ENCODE peak calls at places on chromosome X, in eight cellular contexts. O is cerebellar nuclear complex, X is frontal cortex, A is tibial artery, R is epithelial cell of prostate, U is AG04450, C is NCI-H510A treated with DMSO at 0.1 percent for 48 hours, J is neural progenitor cell. S is an unnamed sample.

GRCh38 chrX:49072712-49073095 is 1.1 kb downstream of the PRAF2 start:
- DNase-seq in J (no peak), R (no peak), U (no peak), C (no peak), A (no peak), O (no peak), X (no peak), S (no peak)

GRCh38 chrX:70433848-70434351 is 10.7 kb upstream of the DLG3 start:
- DNase-seq in C (peak), U (no peak), X (peak), J (peak), R (no peak), O (peak), A (peak), S (peak)

GRCh38 chrX:16797358-16797757 is 11.1 kb downstream of the TXLNG start:
- DNase-seq in C (no peak), R (no peak), U (no peak), O (no peak), J (no peak), A (peak), X (no peak), S (no peak)

GRCh38 chrX:17544831-17545230 is 169.8 kb downstream of the NHS start:
- DNase-seq in O (no peak), U (no peak), C (no peak), R (no peak), J (no peak), X (no peak), A (no peak), S (no peak)

GRCh38 chrX:103889216-103889615 is 57.2 kb upstream of the RAB9B start:
- DNase-seq in O (no peak), C (no peak), X (no peak), R (peak), J (no peak), A (no peak), U (no peak), S (no peak)

GRCh38 chrX:119982145-119982544 is 38.6 kb upstream of the NKAP start:
- DNase-seq in U (no peak), O (no peak), C (no peak), A (no peak), J (no peak), R (no peak), X (no peak), S (no peak)

GRCh38 chrX:45479835-45480422 is 279.3 kb upstream of the DIPK2B start:
- DNase-seq in R (peak), U (peak), X (no peak), A (no peak), O (no peak), J (no peak), C (no peak), S (no peak)

GRCh38 chrX:151688695-151689094 is 6.6 kb upstream of the PRRG3 start:
- DNase-seq in O (no peak), X (no peak), U (no peak), C (no peak), R (no peak), A (no peak), J (no peak), S (no peak)

GRCh38 chrX:11952176-11952720 is 186.0 kb upstream of the FRMPD4 start:
- DNase-seq in C (no peak), J (no peak), A (no peak), R (no peak), O (no peak), U (no peak), X (no peak), S (peak)

GRCh38 chrX:39260965-39261364 is 459.7 kb downstream of the MID1IP1 start:
- DNase-seq in X (no peak), C (no peak), J (no peak), A (no peak), O (no peak), U (no peak), R (peak), S (no peak)

GRCh38 chrX:124925681-124926080 is 394.0 kb upstream of the TEX13C start:
- DNase-seq in J (no peak), C (peak), A (no peak), R (no peak), X (no peak), O (no peak), U (no peak), S (no peak)

GRCh38 chrX:103552236-103552635 is 32.9 kb upstream of the RAB40A start:
- DNase-seq in J (no peak), R (no peak), U (no peak), X (no peak), C (no peak), A (no peak), O (no peak), S (no peak)

GRCh38 chrX:627510-627964 is 3.1 kb upstream of the SHOX start:
- DNase-seq in C (no peak), J (peak), O (no peak), U (no peak), R (no peak), A (no peak), X (no peak), S (no peak)

GRCh38 chrX:96126182-96126581 is 558.5 kb upstream of the DIAPH2 start:
- DNase-seq in R (no peak), C (no peak), J (no peak), U (no peak), A (no peak), O (no peak), X (no peak), S (no peak)

GRCh38 chrX:149145845-149146285 is 359.2 kb downstream of the IDS start:
- DNase-seq in X (no peak), C (no peak), O (no peak), R (no peak), A (no peak), U (no peak), J (no peak), S (no peak)

GRCh38 chrX:52574416-52575275 is 57.8 kb upstream of the XAGE1B start:
- DNase-seq in A (no peak), U (peak), J (peak), C (peak), R (no peak), O (no peak), X (peak), S (no peak)

GRCh38 chrX:71618303-71618721 is at the start of gene CXCR3:
- DNase-seq in X (no peak), A (no peak), R (no peak), U (no peak), J (no peak), O (no peak), C (no peak), S (peak)

GRCh38 chrX:119726900-119727555 is 31.4 kb upstream of the SOWAHD start:
- DNase-seq in X (no peak), C (no peak), U (no peak), A (no peak), J (no peak), O (no peak), R (no peak), S (no peak)

GRCh38 chrX:13090261-13091110 is 46.1 kb upstream of the FAM9C start:
- DNase-seq in C (no peak), A (no peak), X (no peak), J (no peak), R (no peak), O (no peak), U (no peak), S (no peak)

S was measured in heart right ventricle.